ENCODE peak calls at places on chromosomes 5 and 9, in ten cellular contexts. S is CD8-positive, alpha-beta memory T cell; D is heart right ventricle; W is A673; L is adipocyte; F is GM23248; H is BE2C; U is lung; E is psoas muscle; N is upper lobe of right lung. I is an unnamed sample.

GRCh38 chr9:136422876-136423275 is 12.4 kb downstream of the PMPCA start:
- DNase-seq in S (no peak), D (no peak), W (no peak), L (no peak), F (no peak), H (no peak), U (no peak), E (no peak), N (no peak), I (no peak)

GRCh38 chr9:132319421-132320110 is 35.2 kb downstream of the SETX start:
- DNase-seq in S (no peak), D (no peak), W (peak; percentile 54), L (peak; percentile 12), F (no peak), H (no peak), U (no peak), E (no peak), N (no peak), I (no peak)

GRCh38 chr5:3595102-3595961 is at the start of gene IRX1:
- DNase-seq in S (no peak), D (no peak), W (no peak), L (no peak), F (peak; percentile 91), H (no peak), U (peak; percentile 68), E (no peak), N (peak; percentile 82), I (peak; percentile 90)

GRCh38 chr9:91188719-91189590 is 172.8 kb downstream of the AUH start:
- DNase-seq in S (no peak), D (no peak), W (no peak), L (no peak), F (no peak), H (no peak), U (peak; percentile 16), E (no peak), N (no peak), I (no peak)

GRCh38 chr5:54742417-54742889 is 224.9 kb downstream of the SNX18 start:
- DNase-seq in S (no peak), D (peak; percentile 26), W (no peak), L (peak; percentile 77), F (peak; percentile 79), H (peak; percentile 33), U (no peak), E (no peak), N (no peak), I (peak; percentile 70)

GRCh38 chr5:78526049-78526525 is 122.5 kb downstream of the LHFPL2 start:
- DNase-seq in S (no peak), D (no peak), W (no peak), L (peak; percentile 63), F (peak; percentile 96), H (no peak), U (no peak), E (no peak), N (no peak), I (peak; percentile 59)

GRCh38 chr5:141182248-141182647 is at the start of gene PCDHB16:
- DNase-seq in S (no peak), D (peak; percentile 69), W (peak; percentile 90), L (peak; percentile 69), F (peak; percentile 87), H (peak; percentile 88), U (no peak), E (no peak), N (no peak), I (peak; percentile 64)

GRCh38 chr9:98289811-98290210 is 34.4 kb upstream of the TBC1D2 start:
- DNase-seq in S (no peak), D (no peak), W (no peak), L (no peak), F (no peak), H (peak; percentile 37), U (no peak), E (no peak), N (no peak), I (no peak)

GRCh38 chr5:1314564-1314982 is 19.7 kb upstream of the TERT start:
- DNase-seq in S (no peak), D (no peak), W (no peak), L (no peak), F (no peak), H (no peak), U (no peak), E (peak; percentile 32), N (peak; percentile 56), I (no peak)

GRCh38 chr5:6395621-6396020 is 17.3 kb upstream of the MED10 start:
- DNase-seq in S (no peak), D (no peak), W (no peak), L (no peak), F (no peak), H (no peak), U (no peak), E (no peak), N (no peak), I (no peak)

GRCh38 chr9:114583776-114584175 is 3.8 kb upstream of the ATP6V1G1 start:
- DNase-seq in S (no peak), D (no peak), W (no peak), L (no peak), F (no peak), H (no peak), U (no peak), E (no peak), N (no peak), I (no peak)

GRCh38 chr9:86767373-86767772 is 179.9 kb downstream of the GAS1 start:
- DNase-seq in S (no peak), D (no peak), W (no peak), L (no peak), F (no peak), H (no peak), U (no peak), E (no peak), N (no peak), I (no peak)

GRCh38 chr9:103397868-103398600 is 402.9 kb downstream of the CYLC2 start:
- DNase-seq in S (no peak), D (no peak), W (peak; percentile 19), L (peak; percentile 20), F (peak; percentile 29), H (peak; percentile 46), U (peak; percentile 51), E (no peak), N (no peak), I (peak; percentile 33)

GRCh38 chr5:73853091-73853490 is 227.1 kb downstream of the ARHGEF28 start:
- DNase-seq in S (no peak), D (no peak), W (peak; percentile 8), L (peak; percentile 87), F (peak; percentile 84), H (no peak), U (no peak), E (no peak), N (no peak), I (peak; percentile 30)

GRCh38 chr9:129139993-129140396 is 28.8 kb downstream of the PTPA start:
- DNase-seq in S (peak; percentile 65), D (peak; percentile 99), W (peak; percentile 100), L (peak; percentile 100), F (peak; percentile 100), H (peak; percentile 97), U (peak; percentile 90), E (peak; percentile 95), N (peak; percentile 88), I (peak; percentile 97)

GRCh38 chr9:129138144-129138462 is 26.9 kb downstream of the PTPA start:
- DNase-seq in S (no peak), D (peak; percentile 14), W (no peak), L (no peak), F (peak; percentile 27), H (no peak), U (no peak), E (no peak), N (no peak), I (no peak)

GRCh38 chr9:129138476-129139232 is 27.4 kb downstream of the PTPA start:
- DNase-seq in S (no peak), D (peak; percentile 71), W (no peak), L (peak; percentile 66), F (peak; percentile 89), H (no peak), U (peak; percentile 56), E (peak; percentile 75), N (no peak), I (peak; percentile 69)

GRCh38 chr9:129140397-129141065 is 29.3 kb downstream of the PTPA start:
- DNase-seq in S (no peak), D (peak; percentile 63), W (peak; percentile 79), L (peak; percentile 58), F (peak; percentile 78), H (peak; percentile 70), U (no peak), E (peak; percentile 69), N (peak; percentile 73), I (peak; percentile 59)

GRCh38 chr9:129139233-129139992 is 28.2 kb downstream of the PTPA start:
- DNase-seq in S (peak; percentile 67), D (peak; percentile 92), W (peak; percentile 93), L (peak; percentile 95), F (peak; percentile 88), H (peak; percentile 83), U (peak; percentile 78), E (peak; percentile 81), N (peak; percentile 77), I (peak; percentile 77)
- H3K36me3 ChIP-seq in S (peaks cover 21% of the 10 kb centered on the region), D (peaks cover 7% of the 10 kb centered on the region), W (peaks cover 38% of the 10 kb centered on the region), L (peaks cover 22% of the 10 kb centered on the region), F (no peaks in the 10 kb centered on the region), H (peaks cover 28% of the 10 kb centered on the region), U (peaks cover 34% of the 10 kb centered on the region), E (peaks cover 49% of the 10 kb centered on the region), N (peaks cover 51% of the 10 kb centered on the region), I (peaks cover 37% of the 10 kb centered on the region)

DNA sequence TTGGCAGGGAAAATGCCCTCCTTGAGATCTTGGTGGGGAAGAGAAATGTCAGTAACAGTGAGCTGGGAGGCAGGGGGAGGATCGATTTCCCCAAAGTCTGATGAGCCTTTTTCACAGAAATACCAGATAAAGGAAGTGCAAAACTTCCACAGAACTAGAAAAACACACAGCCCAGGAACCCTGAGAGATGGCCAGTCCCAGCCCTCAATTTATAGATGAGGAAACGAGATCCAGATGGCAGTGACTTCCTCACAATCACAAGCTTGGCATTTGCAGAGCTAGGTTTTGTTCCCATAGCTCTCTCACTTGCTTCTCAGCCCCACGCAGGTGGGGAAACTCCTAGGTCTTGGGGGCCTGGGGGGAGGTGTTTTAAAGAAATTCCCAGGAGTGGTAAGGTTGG is 3.8 kb upstream of the GGTA1 start:
- DNase-seq in S (no peak), D (no peak), W (no peak), L (peak; percentile 23), F (peak; percentile 56), H (no peak), U (no peak), E (no peak), N (no peak), I (no peak)
- H3K27me3 ChIP-seq in S (peaks cover 7% of the 10 kb centered on the region), D (no peaks in the 10 kb centered on the region), W (peaks cover 21% of the 10 kb centered on the region), L (peaks cover 25% of the 10 kb centered on the region), F (peaks cover 8% of the 10 kb centered on the region), H (peaks cover 24% of the 10 kb centered on the region), U (no peaks in the 10 kb centered on the region), E (peaks cover 43% of the 10 kb centered on the region), N (no peaks in the 10 kb centered on the region), I (no peaks in the 10 kb centered on the region)

GRCh38 chr9:112411626-112412027 is 31.7 kb downstream of the HSDL2 start:
- DNase-seq in S (no peak), D (no peak), W (no peak), L (peak; percentile 90), F (peak; percentile 17), H (no peak), U (no peak), E (no peak), N (no peak), I (no peak)
- H3K4me3 ChIP-seq in S (no peak overlapping the region), D (no peak overlapping the region), W (no peak overlapping the region), L (no peak overlapping the region), F (no peak overlapping the region), H (no peak overlapping the region), U (no peak overlapping the region), E (no peak overlapping the region), N (no peak overlapping the region), I (no peak overlapping the region)

DNA sequence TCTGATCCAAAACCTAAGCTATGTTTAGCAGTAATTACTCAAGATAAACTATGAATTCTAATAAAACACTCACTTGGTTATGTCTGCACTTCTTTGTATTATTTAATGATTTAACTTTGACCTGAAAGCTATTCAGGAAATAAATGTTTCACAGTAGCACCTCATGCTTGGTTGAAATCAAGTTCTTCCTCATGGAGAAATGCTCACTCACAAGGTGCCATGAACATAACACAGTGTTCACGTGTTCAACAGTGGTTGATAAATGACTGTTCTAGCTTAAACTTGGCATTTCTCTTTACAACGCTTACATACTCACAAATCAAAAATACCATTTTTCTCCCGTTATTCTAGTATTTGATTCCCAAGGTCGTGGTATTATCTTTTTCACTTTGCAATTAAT is 35.8 kb downstream of the PUM3 start:
- DNase-seq in S (no peak), D (no peak), W (no peak), L (no peak), F (no peak), H (no peak), U (no peak), E (no peak), N (no peak), I (no peak)
- H3K36me3 ChIP-seq in S (peaks cover 35% of the 10 kb centered on the region), D (peaks cover 12% of the 10 kb centered on the region), W (peaks cover 60% of the 10 kb centered on the region), L (peaks cover 82% of the 10 kb centered on the region), F (peaks cover 36% of the 10 kb centered on the region), H (peaks cover 97% of the 10 kb centered on the region), U (peaks cover 22% of the 10 kb centered on the region), E (peaks cover 98% of the 10 kb centered on the region), N (peaks cover 72% of the 10 kb centered on the region), I (peaks cover 77% of the 10 kb centered on the region)

I was measured in MG63.